ENCODE peak calls at places on chromosomes 12 and 14, in four cellular contexts. One of them, this sample, is unnamed.

GRCh38 chr14:92950193-92950540 is 27.2 kb downstream of the CHGA start:
- DNase-seq in GM23248: no peak
- DNase-seq in mucosa of descending colon: no peak
- DNase-seq in CD4-positive, alpha-beta memory T cell: no peak
- DNase-seq in this sample: no peak

GRCh38 chr12:24565300-24565699 is 383.6 kb downstream of the BCAT1 start:
- DNase-seq in GM23248: no peak
- DNase-seq in mucosa of descending colon: no peak
- DNase-seq in CD4-positive, alpha-beta memory T cell: no peak
- DNase-seq in this sample: no peak

GRCh38 chr14:96949594-96949993 is 152.4 kb downstream of the VRK1 start:
- DNase-seq in GM23248: no peak
- DNase-seq in mucosa of descending colon: no peak
- DNase-seq in CD4-positive, alpha-beta memory T cell: no peak
- DNase-seq in this sample: no peak

GRCh38 chr14:51093371-51094281 is 1.3 kb downstream of the TRIM9 start:
- DNase-seq in GM23248: no peak
- DNase-seq in mucosa of descending colon: peak; percentile 56
- DNase-seq in CD4-positive, alpha-beta memory T cell: peak; percentile 37
- DNase-seq in this sample: peak; percentile 54

GRCh38 chr12:79063258-79063657 is 198.7 kb downstream of the SYT1 start:
- DNase-seq in GM23248: no peak
- DNase-seq in mucosa of descending colon: no peak
- DNase-seq in CD4-positive, alpha-beta memory T cell: no peak
- DNase-seq in this sample: no peak

GRCh38 chr14:69739486-69739885 is 27.5 kb upstream of the SRSF5 start:
- DNase-seq in GM23248: no peak
- DNase-seq in mucosa of descending colon: no peak
- DNase-seq in CD4-positive, alpha-beta memory T cell: no peak
- DNase-seq in this sample: no peak

GRCh38 chr14:60245316-60246177 is 3.5 kb upstream of the PPM1A start:
- DNase-seq in GM23248: no peak
- DNase-seq in mucosa of descending colon: no peak
- DNase-seq in CD4-positive, alpha-beta memory T cell: no peak
- DNase-seq in this sample: no peak

GRCh38 chr12:66290716-66291200 is 11.5 kb upstream of the HELB start:
- DNase-seq in GM23248: no peak
- DNase-seq in mucosa of descending colon: no peak
- DNase-seq in CD4-positive, alpha-beta memory T cell: peak; percentile 71
- DNase-seq in this sample: no peak

GRCh38 chr12:105978276-105978675 is 160.5 kb downstream of the NUAK1 start:
- DNase-seq in GM23248: no peak
- DNase-seq in mucosa of descending colon: no peak
- DNase-seq in CD4-positive, alpha-beta memory T cell: no peak
- DNase-seq in this sample: no peak

GRCh38 chr12:5524116-5524768 is 92.3 kb downstream of the NTF3 start:
- DNase-seq in GM23248: no peak
- DNase-seq in mucosa of descending colon: no peak
- DNase-seq in CD4-positive, alpha-beta memory T cell: no peak
- DNase-seq in this sample: no peak

GRCh38 chr12:109147954-109148353 is 31.6 kb downstream of the ACACB start:
- DNase-seq in GM23248: peak; percentile 42
- DNase-seq in mucosa of descending colon: no peak
- DNase-seq in CD4-positive, alpha-beta memory T cell: no peak
- DNase-seq in this sample: peak; percentile 36

GRCh38 chr12:56258068-56258819 is at the start of gene ANKRD52:
- DNase-seq in GM23248: peak; percentile 93
- DNase-seq in mucosa of descending colon: peak; percentile 80
- DNase-seq in CD4-positive, alpha-beta memory T cell: peak; percentile 84
- DNase-seq in this sample: peak; percentile 81

GRCh38 chr12:64526859-64527258 is 74.9 kb downstream of the TBK1 start:
- DNase-seq in GM23248: no peak
- DNase-seq in mucosa of descending colon: no peak
- DNase-seq in CD4-positive, alpha-beta memory T cell: no peak
- DNase-seq in this sample: no peak

GRCh38 chr12:67220065-67220464 is 49.1 kb upstream of the CAND1 start:
- DNase-seq in GM23248: peak; percentile 8
- DNase-seq in mucosa of descending colon: no peak
- DNase-seq in CD4-positive, alpha-beta memory T cell: no peak
- DNase-seq in this sample: peak; percentile 11

GRCh38 chr12:108724054-108724889 is 7.0 kb downstream of the CORO1C start:
- DNase-seq in GM23248: peak; percentile 68
- DNase-seq in mucosa of descending colon: no peak
- DNase-seq in CD4-positive, alpha-beta memory T cell: no peak
- DNase-seq in this sample: no peak

GRCh38 chr12:133234971-133235370 is 706 bp downstream of the ANHX start:
- DNase-seq in GM23248: no peak
- DNase-seq in mucosa of descending colon: no peak
- DNase-seq in CD4-positive, alpha-beta memory T cell: no peak
- DNase-seq in this sample: no peak

GRCh38 chr12:133236144-133236543 is 467 bp upstream of the ANHX start:
- DNase-seq in GM23248: no peak
- DNase-seq in mucosa of descending colon: no peak
- DNase-seq in CD4-positive, alpha-beta memory T cell: no peak
- DNase-seq in this sample: no peak

GRCh38 chr12:133235401-133236112 is at the start of gene ANHX:
- DNase-seq in GM23248: no peak
- DNase-seq in mucosa of descending colon: no peak
- DNase-seq in CD4-positive, alpha-beta memory T cell: no peak
- DNase-seq in this sample: no peak

GRCh38 chr12:133233993-133234564 is 1.6 kb downstream of the ANHX start:
- DNase-seq in GM23248: no peak
- DNase-seq in mucosa of descending colon: no peak
- DNase-seq in CD4-positive, alpha-beta memory T cell: no peak
- DNase-seq in this sample: no peak

DNA sequence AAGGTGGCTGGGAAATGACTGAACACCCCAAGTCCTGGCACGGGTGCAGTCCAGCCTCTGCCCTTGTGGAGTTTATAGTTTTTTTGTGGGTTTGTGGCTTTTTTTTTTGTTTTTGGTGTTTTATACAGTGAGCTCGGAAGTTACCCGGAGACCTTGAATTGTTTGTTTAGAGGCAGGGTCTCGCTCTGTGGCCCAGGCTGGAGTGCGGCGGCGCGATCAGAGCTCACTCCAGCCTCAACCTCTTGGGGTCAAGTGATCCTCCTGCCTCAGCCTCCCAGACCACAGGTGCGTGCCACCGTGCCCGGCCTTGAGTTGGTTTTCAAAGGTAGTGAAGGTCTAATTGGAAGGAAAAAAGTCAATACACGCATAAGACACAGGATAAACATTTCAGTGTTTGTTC is 879 bp upstream of the ANHX start:
- DNase-seq in GM23248: no peak
- DNase-seq in mucosa of descending colon: no peak
- DNase-seq in CD4-positive, alpha-beta memory T cell: no peak
- DNase-seq in this sample: no peak
- H3K9me3 ChIP-seq in GM23248: no peaks in the 10 kb centered on the region
- H3K9me3 ChIP-seq in mucosa of descending colon: peaks cover 65% of the 10 kb centered on the region
- H3K9me3 ChIP-seq in CD4-positive, alpha-beta memory T cell: peaks cover 5% of the 10 kb centered on the region
- H3K9me3 ChIP-seq in this sample: no peaks in the 10 kb centered on the region

DNA sequence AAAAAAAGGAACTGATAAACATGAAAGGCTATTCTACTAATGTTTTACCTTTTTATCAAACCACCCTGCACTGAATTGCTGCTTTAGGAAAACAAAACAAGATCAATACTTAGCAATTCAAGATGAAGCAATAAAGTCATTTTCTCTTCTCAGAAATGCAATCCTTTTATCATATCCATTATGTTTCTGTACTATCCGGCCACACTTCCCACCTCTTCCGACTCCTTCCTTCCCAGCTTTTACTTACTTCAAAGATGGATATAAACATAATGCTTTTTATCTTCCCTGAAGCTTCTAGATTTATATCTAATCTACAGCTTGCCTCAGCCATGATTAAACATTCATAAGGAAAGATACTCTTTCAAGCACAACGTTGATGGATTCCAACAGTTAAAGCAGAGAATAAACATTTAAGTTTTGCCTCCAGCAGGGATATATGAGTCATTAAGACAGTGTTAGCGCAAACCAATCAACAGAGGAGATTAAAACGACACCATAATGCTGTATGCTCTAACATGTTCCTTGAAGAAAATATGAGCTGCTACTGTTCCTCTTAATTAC is 74.7 kb upstream of the BBS10 start:
- DNase-seq in GM23248: peak; percentile 64
- DNase-seq in mucosa of descending colon: no peak
- DNase-seq in CD4-positive, alpha-beta memory T cell: no peak
- DNase-seq in this sample: no peak
- H3K4me3 ChIP-seq in GM23248: peak overlapping the region; percentile 76
- H3K4me3 ChIP-seq in mucosa of descending colon: no peak overlapping the region
- H3K4me3 ChIP-seq in CD4-positive, alpha-beta memory T cell: no peak overlapping the region
- H3K4me3 ChIP-seq in this sample: no peak overlapping the region

DNA sequence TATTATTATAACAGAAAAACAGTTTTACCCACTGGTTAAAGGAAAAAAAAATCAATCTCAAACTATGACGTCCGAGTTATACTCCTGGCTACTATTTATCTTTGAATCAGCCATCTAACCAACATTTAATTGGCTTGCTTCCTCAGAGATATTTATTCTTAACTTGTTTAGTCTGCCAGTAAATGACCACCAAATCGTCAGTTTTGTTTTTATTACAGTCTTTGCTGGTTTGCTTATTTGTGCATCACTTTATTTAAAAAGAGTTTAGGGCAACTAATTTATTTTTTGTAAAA is 71.2 kb downstream of the RASSF8 start:
- DNase-seq in GM23248: peak; percentile 42
- DNase-seq in mucosa of descending colon: no peak
- DNase-seq in CD4-positive, alpha-beta memory T cell: no peak
- DNase-seq in this sample: no peak
- H3K4me1 ChIP-seq in GM23248: peaks cover 75% of the 10 kb centered on the region
- H3K4me1 ChIP-seq in mucosa of descending colon: no peaks in the 10 kb centered on the region
- H3K4me1 ChIP-seq in CD4-positive, alpha-beta memory T cell: no peaks in the 10 kb centered on the region
- H3K4me1 ChIP-seq in this sample: peaks cover 33% of the 10 kb centered on the region

GRCh38 chr14:89521988-89522387 is 105.0 kb upstream of the FOXN3 start:
- DNase-seq in GM23248: no peak
- DNase-seq in mucosa of descending colon: no peak
- DNase-seq in CD4-positive, alpha-beta memory T cell: no peak
- DNase-seq in this sample: no peak

GRCh38 chr14:89519000-89519399 is 102.0 kb upstream of the FOXN3 start:
- DNase-seq in GM23248: no peak
- DNase-seq in mucosa of descending colon: no peak
- DNase-seq in CD4-positive, alpha-beta memory T cell: no peak
- DNase-seq in this sample: no peak

GRCh38 chr14:89516173-89516572 is 99.1 kb upstream of the FOXN3 start:
- DNase-seq in GM23248: no peak
- DNase-seq in mucosa of descending colon: no peak
- DNase-seq in CD4-positive, alpha-beta memory T cell: no peak
- DNase-seq in this sample: no peak
- H3K9me3 ChIP-seq in GM23248: no peaks in the 10 kb centered on the region
- H3K9me3 ChIP-seq in mucosa of descending colon: no peaks in the 10 kb centered on the region
- H3K9me3 ChIP-seq in CD4-positive, alpha-beta memory T cell: no peaks in the 10 kb centered on the region
- H3K9me3 ChIP-seq in this sample: no peaks in the 10 kb centered on the region

GRCh38 chr12:132618683-132619043 is at the start of gene P2RX2:
- DNase-seq in GM23248: no peak
- DNase-seq in mucosa of descending colon: peak; percentile 39
- DNase-seq in CD4-positive, alpha-beta memory T cell: no peak
- DNase-seq in this sample: no peak
- H3K4me3 ChIP-seq in GM23248: no peak within 1 kb of the TSS
- H3K4me3 ChIP-seq in mucosa of descending colon: no peak within 1 kb of the TSS
- H3K4me3 ChIP-seq in CD4-positive, alpha-beta memory T cell: no peak within 1 kb of the TSS
- H3K4me3 ChIP-seq in this sample: peak within 1 kb of the TSS; percentile 28

GRCh38 chr12:51828951-51829581 is 19.5 kb downstream of the FIGNL2 start:
- DNase-seq in GM23248: no peak
- DNase-seq in mucosa of descending colon: no peak
- DNase-seq in CD4-positive, alpha-beta memory T cell: no peak
- DNase-seq in this sample: no peak
- H3K4me1 ChIP-seq in GM23248: peaks cover 11% of the 10 kb centered on the region
- H3K4me1 ChIP-seq in mucosa of descending colon: peaks cover 13% of the 10 kb centered on the region
- H3K4me1 ChIP-seq in CD4-positive, alpha-beta memory T cell: peaks cover 24% of the 10 kb centered on the region
- H3K4me1 ChIP-seq in this sample: peaks cover 13% of the 10 kb centered on the region

DNA sequence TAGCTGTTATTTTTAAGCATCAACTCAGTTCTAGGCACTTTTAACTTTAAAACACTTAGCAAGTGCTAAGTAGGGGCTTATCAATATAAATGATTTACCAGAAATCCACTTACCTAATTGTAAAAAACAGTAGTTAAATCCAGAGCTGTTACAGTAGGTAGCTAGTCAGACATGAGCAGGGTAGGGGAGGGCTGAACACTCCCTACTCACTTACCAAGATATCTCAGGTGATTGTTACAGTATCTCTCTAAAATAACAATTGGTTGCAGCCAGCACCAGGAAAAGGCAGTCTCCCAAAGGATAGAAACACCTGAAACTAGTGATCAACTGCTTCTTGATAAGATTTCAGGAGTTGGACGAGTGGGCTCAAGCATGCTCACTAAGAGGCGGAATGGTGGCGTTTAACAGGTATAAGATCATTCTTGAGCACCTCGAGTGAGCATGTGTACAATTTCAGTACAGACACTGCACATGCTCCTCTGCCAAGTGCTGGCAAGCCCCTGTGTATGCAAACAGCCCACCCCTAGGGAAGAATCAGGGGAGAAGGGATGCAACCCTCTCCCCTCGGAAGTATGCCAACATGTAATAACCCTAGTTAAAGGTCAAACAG is 1113.5 kb upstream of the SEL1L start:
- DNase-seq in GM23248: no peak
- DNase-seq in mucosa of descending colon: no peak
- DNase-seq in CD4-positive, alpha-beta memory T cell: no peak
- DNase-seq in this sample: no peak
- H3K9me3 ChIP-seq in GM23248: no peaks in the 10 kb centered on the region
- H3K9me3 ChIP-seq in mucosa of descending colon: peaks cover 9% of the 10 kb centered on the region
- H3K9me3 ChIP-seq in CD4-positive, alpha-beta memory T cell: no peaks in the 10 kb centered on the region
- H3K9me3 ChIP-seq in this sample: no peaks in the 10 kb centered on the region

GRCh38 chr14:73633115-73633514 is 11.7 kb upstream of the DNAL1 start:
- DNase-seq in GM23248: no peak
- DNase-seq in mucosa of descending colon: no peak
- DNase-seq in CD4-positive, alpha-beta memory T cell: no peak
- DNase-seq in this sample: no peak
- H3K4me3 ChIP-seq in GM23248: peak overlapping the region; percentile 70
- H3K4me3 ChIP-seq in mucosa of descending colon: no peak overlapping the region
- H3K4me3 ChIP-seq in CD4-positive, alpha-beta memory T cell: peak overlapping the region; percentile 57
- H3K4me3 ChIP-seq in this sample: peak overlapping the region; percentile 52

This sample was measured in transverse colon.